ENCODE peak calls at places on chromosomes 3 and 15, in four cellular contexts. U is OCI-LY7, W is fibroblast of the aortic adventitia, B is AG04449. X is an unnamed sample.

GRCh38 chr15:47218295-47218694 is 499.0 kb upstream of the SEMA6D start:
- DNase-seq in W (peak; percentile 6), U (no peak), B (no peak), X (no peak)

GRCh38 chr3:172675371-172676193 is 35.3 kb downstream of the NCEH1 start:
- DNase-seq in W (peak; percentile 74), U (peak; percentile 68), B (no peak), X (peak; percentile 57)

GRCh38 chr3:107690522-107691138 is 167.9 kb downstream of the BBX start:
- DNase-seq in U (peak; percentile 65), B (no peak), W (peak; percentile 79), X (peak; percentile 71)

GRCh38 chr15:43939070-43939469 is 112.3 kb downstream of the WDR76 start:
- DNase-seq in W (peak; percentile 42), B (no peak), U (peak; percentile 13), X (peak; percentile 45)

GRCh38 chr3:54889731-54890130 is 38.1 kb downstream of the LRTM1 start:
- DNase-seq in B (no peak), U (no peak), W (no peak), X (no peak)

GRCh38 chr3:143484851-143485512 is 363.3 kb downstream of the SLC9A9 start:
- DNase-seq in B (no peak), W (peak; percentile 13), U (no peak), X (peak; percentile 6)

GRCh38 chr3:86937306-86937791 is 53.6 kb downstream of the VGLL3 start:
- DNase-seq in U (no peak), B (peak; percentile 97), W (peak; percentile 95), X (peak; percentile 93)

GRCh38 chr3:126320517-126321293 is 36.5 kb downstream of the KLF15 start:
- DNase-seq in W (no peak), U (no peak), B (no peak), X (no peak)

GRCh38 chr3:158659454-158660237 is 12.8 kb downstream of the LXN start:
- DNase-seq in W (peak; percentile 86), U (peak; percentile 51), B (peak; percentile 21), X (peak; percentile 91)

GRCh38 chr15:63677778-63678177 is 80.6 kb downstream of the FBXL22 start:
- DNase-seq in W (no peak), B (no peak), U (no peak), X (no peak)

GRCh38 chr3:168342946-168343856 is 247.5 kb upstream of the GOLIM4 start:
- DNase-seq in U (no peak), B (no peak), W (no peak), X (no peak)

GRCh38 chr3:39180546-39181346 is 11.6 kb downstream of the XIRP1 start:
- DNase-seq in B (no peak), W (peak; percentile 71), U (peak; percentile 67), X (peak; percentile 96)

GRCh38 chr3:158479051-158479450 is 91.9 kb upstream of the MLF1 start:
- DNase-seq in U (no peak), W (no peak), B (no peak), X (no peak)

GRCh38 chr3:131630812-131631211 is 128.0 kb upstream of the MRPL3 start:
- DNase-seq in B (no peak), W (peak; percentile 4), U (no peak), X (peak; percentile 84)

GRCh38 chr3:194381460-194381875 is 11.9 kb upstream of the LRRC15 start:
- DNase-seq in W (no peak), U (no peak), B (no peak), X (no peak)

GRCh38 chr15:44656913-44657312 is 6.5 kb downstream of the SPG11 start:
- DNase-seq in U (no peak), B (no peak), W (no peak), X (no peak)

GRCh38 chr3:56855856-56856538 is 54.2 kb upstream of the ARHGEF3 start:
- DNase-seq in B (no peak), W (peak; percentile 56), U (peak; percentile 57), X (peak; percentile 41)

GRCh38 chr3:129313983-129314756 is 35.5 kb downstream of the HMCES start:
- DNase-seq in U (peak; percentile 38), B (no peak), W (peak; percentile 22), X (peak; percentile 56)

GRCh38 chr3:27216955-27217552 is 152.1 kb downstream of the NEK10 start:
- DNase-seq in U (no peak), B (peak; percentile 31), W (peak; percentile 85), X (peak; percentile 66)

GRCh38 chr3:54983266-54983910 is 55.5 kb upstream of the LRTM1 start:
- DNase-seq in B (no peak), U (no peak), W (no peak), X (no peak)

GRCh38 chr15:29826908-29827307 is 4.6 kb upstream of the TJP1 start:
- DNase-seq in W (no peak), U (no peak), B (no peak), X (no peak)

GRCh38 chr3:126102530-126102951 is 18.6 kb upstream of the SLC41A3 start:
- DNase-seq in U (no peak), W (peak; percentile 85), B (peak; percentile 34), X (peak; percentile 71)

GRCh38 chr15:29708519-29708918 is 113.7 kb downstream of the TJP1 start:
- DNase-seq in B (no peak), W (peak; percentile 30), U (no peak), X (no peak)

GRCh38 chr3:139117883-139118760 is 73.4 kb upstream of the PRR23C start:
- DNase-seq in U (no peak), W (no peak), B (no peak), X (no peak)

GRCh38 chr3:38645601-38646000 is 3.9 kb downstream of the SCN5A start:
- DNase-seq in W (no peak), U (no peak), B (no peak), X (no peak)

DNA sequence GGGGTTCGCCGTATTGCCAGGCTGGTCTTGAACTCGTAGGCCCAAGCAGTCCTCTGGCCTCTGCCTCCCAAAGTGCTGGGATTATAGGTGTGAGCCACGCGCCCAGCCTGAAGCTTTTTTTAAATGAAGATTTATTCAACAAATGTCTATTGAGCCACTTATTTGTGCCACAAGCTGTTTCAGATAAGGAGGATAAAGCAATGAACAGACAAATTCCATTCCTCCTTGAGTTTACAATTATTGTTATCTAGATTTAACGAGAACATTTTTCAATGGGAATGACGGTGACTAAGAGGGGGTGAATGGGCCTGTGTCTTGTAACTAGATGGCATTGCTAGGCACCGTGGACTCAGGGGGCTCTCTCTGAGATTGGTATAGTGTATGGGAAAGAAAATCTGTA is 10.2 kb downstream of the PPARG start:
- DNase-seq in B (no peak), W (peak; percentile 20), U (no peak), X (no peak)
- H3K4me3 ChIP-seq in B (no peak overlapping the region), W (no peak overlapping the region), U (no peak overlapping the region), X (no peak overlapping the region)

DNA sequence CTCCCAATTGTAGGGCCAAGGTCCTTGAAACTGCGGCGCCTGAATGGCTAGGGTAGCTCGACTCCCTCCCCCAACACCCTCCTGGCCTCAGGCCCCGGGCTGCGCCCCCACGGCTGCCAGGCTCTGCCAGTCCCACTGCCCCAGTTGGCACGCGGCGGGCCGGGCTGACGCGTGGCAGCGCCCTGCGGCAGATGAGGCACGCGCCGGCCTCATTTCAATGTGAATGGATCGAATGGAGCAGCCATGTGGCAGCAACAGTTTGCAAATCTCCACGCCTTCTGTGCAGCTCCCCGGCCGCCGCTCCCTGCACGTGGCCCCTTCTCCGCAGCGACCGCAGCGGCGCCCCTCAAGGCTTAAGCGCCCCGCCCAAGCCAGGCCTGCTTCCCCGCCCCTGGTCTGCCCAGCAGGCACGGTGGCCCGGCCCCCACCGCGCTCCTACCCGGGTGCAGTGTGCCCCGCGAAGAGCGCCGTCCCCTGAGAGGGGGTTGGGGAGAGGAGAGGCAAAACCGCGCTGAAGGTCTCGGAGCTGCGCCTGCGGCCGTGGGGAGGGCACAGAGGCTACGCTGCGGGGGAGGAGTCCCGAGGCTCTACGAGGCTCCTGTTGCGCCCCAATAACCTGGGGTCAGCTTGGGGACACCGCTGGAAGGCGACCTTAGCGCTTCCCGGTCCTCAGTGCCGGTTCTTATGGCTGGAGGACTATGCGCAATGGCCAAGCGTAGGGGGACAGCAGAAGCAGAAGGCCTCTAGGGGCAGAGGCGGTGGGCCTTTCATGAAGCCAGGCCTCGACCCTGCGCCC is 3.1 kb upstream of the DLL4 start:
- DNase-seq in W (no peak), B (no peak), U (no peak), X (peak; percentile 55)
- H3K4me3 ChIP-seq in W (no peak overlapping the region), B (peak overlapping the region; percentile 20), U (no peak overlapping the region), X (peak overlapping the region; percentile 46)

GRCh38 chr15:75023194-75024101 is at the start of gene PPCDC:
- DNase-seq in B (peak; percentile 41), U (peak; percentile 97), W (peak; percentile 95), X (peak; percentile 98)
- H3K4me3 ChIP-seq in B (peak within 1 kb of the TSS; percentile 99), U (peak within 1 kb of the TSS; percentile 90), W (peak within 1 kb of the TSS; percentile 99), X (peak within 1 kb of the TSS; percentile 97)

GRCh38 chr3:151843275-151843674 is 29.4 kb downstream of the AADAC start:
- DNase-seq in U (no peak), W (peak; percentile 39), B (no peak), X (no peak)
- H3K4me3 ChIP-seq in U (no peak overlapping the region), W (no peak overlapping the region), B (no peak overlapping the region), X (no peak overlapping the region)

GRCh38 chr3:146777941-146778340 is 172.8 kb upstream of the PLSCR5 start:
- DNase-seq in B (no peak), U (no peak), W (no peak), X (no peak)

GRCh38 chr3:146783446-146783845 is 178.3 kb upstream of the PLSCR5 start:
- DNase-seq in U (no peak), W (peak; percentile 60), B (peak; percentile 16), X (peak; percentile 34)

GRCh38 chr3:146781606-146782005 is 176.5 kb upstream of the PLSCR5 start:
- DNase-seq in W (peak; percentile 70), U (no peak), B (peak; percentile 19), X (peak; percentile 69)

GRCh38 chr3:146780251-146780650 is 175.1 kb upstream of the PLSCR5 start:
- DNase-seq in B (peak; percentile 7), U (no peak), W (no peak), X (no peak)

DNA sequence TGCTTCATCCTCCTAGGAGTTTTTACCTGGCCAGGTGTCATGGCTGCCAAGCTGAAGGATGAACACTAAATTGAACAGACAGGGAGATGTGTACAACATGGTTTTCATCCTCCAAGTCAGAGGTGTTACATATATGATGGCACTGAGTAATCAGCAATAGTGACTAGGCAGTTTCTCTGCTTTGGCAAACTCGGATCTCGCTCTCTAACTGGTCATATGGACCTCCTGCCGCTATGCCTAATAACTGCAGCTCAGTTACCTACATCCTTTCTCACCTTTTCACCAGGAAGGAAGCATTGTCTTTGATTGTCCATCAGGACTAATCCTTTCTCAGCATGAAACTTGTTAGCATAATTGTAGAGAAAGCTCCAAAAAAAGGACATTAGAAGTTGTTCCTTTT is 175.9 kb upstream of the PLSCR5 start:
- DNase-seq in W (peak; percentile 27), U (no peak), B (no peak), X (peak; percentile 27)
- H3K4me3 ChIP-seq in W (no peak overlapping the region), U (no peak overlapping the region), B (no peak overlapping the region), X (peak overlapping the region; percentile 22)

X was measured in GM23248.